ENCODE peak calls at places on chromosomes 11 and 22, in seven cellular contexts. Y, O, R, G, K, Z and T are unnamed samples.

GRCh38 chr11:94100253-94100652 is 28.4 kb upstream of the PANX1 start:
- DNase-seq in K (no peak), Y (peak), O (no peak), R (no peak), G (no peak), Z (no peak), T (no peak)

GRCh38 chr22:38257170-38257569 is 15.6 kb downstream of the TMEM184B start:
- DNase-seq in Z (no peak), O (no peak), Y (no peak), K (no peak), G (peak), R (no peak), T (no peak)

GRCh38 chr11:45161252-45162063 is 15.0 kb downstream of the PRDM11 start:
- DNase-seq in G (no peak), Y (no peak), R (no peak), O (no peak), Z (no peak), K (peak), T (no peak)

GRCh38 chr11:30206249-30206996 is 24.4 kb upstream of the FSHB start:
- DNase-seq in G (no peak), Y (no peak), K (no peak), Z (no peak), R (no peak), O (no peak), T (no peak)

GRCh38 chr11:68160100-68160695 is 39.0 kb upstream of the CHKA start:
- DNase-seq in O (no peak), G (no peak), Z (no peak), Y (no peak), R (no peak), K (no peak), T (no peak)

GRCh38 chr11:2796508-2797180 is 88.9 kb downstream of the CDKN1C start:
- DNase-seq in G (no peak), R (no peak), O (no peak), Y (no peak), K (peak), Z (no peak), T (no peak)

GRCh38 chr11:16148301-16148787 is 208.0 kb downstream of the SOX6 start:
- DNase-seq in O (peak), R (no peak), Y (no peak), G (peak), K (peak), Z (no peak), T (no peak)

GRCh38 chr11:15773024-15773423 is 583.3 kb downstream of the SOX6 start:
- DNase-seq in Y (no peak), K (no peak), R (no peak), G (no peak), O (no peak), Z (no peak), T (no peak)

GRCh38 chr11:103968685-103969084 is 67.8 kb upstream of the DDI1 start:
- DNase-seq in O (no peak), Y (no peak), R (no peak), Z (no peak), G (no peak), K (no peak), T (no peak)

GRCh38 chr11:69130586-69131566 is 24.9 kb upstream of the SMIM38 start:
- DNase-seq in G (no peak), Y (no peak), O (no peak), R (peak), Z (no peak), K (peak), T (no peak)

GRCh38 chr11:122920579-122920978 is 38.0 kb downstream of the JHY start:
- DNase-seq in R (peak), K (no peak), O (no peak), Y (peak), G (no peak), Z (no peak), T (no peak)

GRCh38 chr11:83033972-83034672 is 37.6 kb downstream of the RAB30 start:
- DNase-seq in Z (no peak), Y (no peak), O (peak), G (peak), K (peak), R (peak), T (no peak)

GRCh38 chr22:46660604-46661201 is 40.5 kb downstream of the GRAMD4 start:
- DNase-seq in R (peak), O (no peak), Z (no peak), K (peak), G (no peak), Y (peak), T (no peak)

GRCh38 chr22:37186228-37186996 is 1.6 kb downstream of the C1QTNF6 start:
- DNase-seq in G (peak), K (peak), Y (peak), Z (peak), R (peak), O (peak), T (no peak)

GRCh38 chr11:63841554-63841953 is 2.6 kb downstream of the MARK2 start:
- DNase-seq in O (no peak), R (peak), Z (no peak), G (peak), Y (no peak), K (no peak), T (no peak)

GRCh38 chr22:38311331-38311635 is 6.0 kb downstream of the CSNK1E start:
- DNase-seq in Z (no peak), Y (no peak), K (no peak), R (no peak), O (no peak), G (no peak), T (no peak)

GRCh38 chr11:35046606-35047005 is 92.4 kb upstream of the CD44 start:
- DNase-seq in G (no peak), K (no peak), R (no peak), Y (no peak), O (no peak), Z (no peak), T (no peak)

GRCh38 chr11:61061081-61061826 is 41.0 kb upstream of the CD5 start:
- DNase-seq in Z (peak), R (no peak), K (no peak), O (no peak), G (no peak), Y (no peak), T (no peak)

GRCh38 chr11:67282155-67282875 is 6.8 kb upstream of the ANKRD13D start:
- DNase-seq in R (no peak), Z (no peak), Y (no peak), K (peak), O (no peak), G (no peak), T (no peak)

GRCh38 chr11:2209900-2210321 is 38.3 kb upstream of the TH start:
- DNase-seq in R (no peak), Y (no peak), O (no peak), K (peak), Z (no peak), G (no peak), T (no peak)